ENCODE peak calls at places on chromosomes 4 and X, in four cellular contexts. N is fibroblast of mammary gland, Y is tibial artery, L is ovary. D is an unnamed sample.

GRCh38 chrX:106615041-106615440 is 3.3 kb downstream of the RADX start:
- DNase-seq in N (no peak), Y (no peak), L (no peak), D (no peak)

GRCh38 chr4:68176500-68176899 is 46.8 kb upstream of the TMPRSS11F start:
- DNase-seq in N (no peak), Y (no peak), L (no peak), D (no peak)

GRCh38 chr4:22501715-22502095 is 14.2 kb downstream of the ADGRA3 start:
- DNase-seq in N (no peak), Y (no peak), L (no peak), D (no peak)

GRCh38 chrX:57178605-57179004 is 41.4 kb upstream of the SPIN2A start:
- DNase-seq in N (no peak), Y (no peak), L (no peak), D (no peak)

GRCh38 chr4:182938213-182938645 is 21.0 kb upstream of the DCTD start:
- DNase-seq in N (peak), Y (peak), L (peak), D (peak)

GRCh38 chr4:97828646-97829045 is 314.6 kb downstream of the STPG2 start:
- DNase-seq in N (no peak), Y (no peak), L (no peak), D (no peak)

GRCh38 chr4:124753941-124754581 is 41.5 kb upstream of the ANKRD50 start:
- DNase-seq in N (no peak), Y (no peak), L (no peak), D (no peak)

GRCh38 chrX:57595381-57595811 is 3.6 kb downstream of the ZXDB start:
- DNase-seq in N (peak), Y (no peak), L (peak), D (peak)

GRCh38 chrX:37781808-37782207 is 1.9 kb downstream of the CYBB start:
- DNase-seq in N (no peak), Y (no peak), L (no peak), D (no peak)

GRCh38 chrX:68652327-68652930 is 5.0 kb downstream of the STARD8 start:
- DNase-seq in N (peak), Y (no peak), L (no peak), D (no peak)

GRCh38 chrX:29662759-29663503 is 552.4 kb upstream of the MAGEB2 start:
- DNase-seq in N (peak), Y (no peak), L (no peak), D (peak)

DNA sequence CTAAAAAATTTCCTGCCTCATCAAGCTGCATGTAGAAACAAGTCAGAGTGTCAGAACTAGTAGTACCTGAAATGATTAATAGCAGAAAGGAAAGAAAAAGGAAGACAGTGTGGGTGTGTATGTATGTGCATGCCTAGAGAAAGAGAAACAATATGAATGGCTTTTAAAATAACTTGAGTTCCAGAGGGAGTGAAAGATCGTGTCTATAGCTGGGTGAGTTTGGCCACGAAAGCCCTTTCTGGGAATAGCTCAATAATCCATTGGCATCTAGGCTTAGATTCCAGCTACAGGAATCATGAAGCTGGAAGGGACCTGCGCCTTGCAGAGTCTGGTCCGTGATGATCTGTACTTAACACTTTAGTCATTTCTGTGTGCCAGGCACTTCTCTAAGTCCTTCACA is 195.6 kb downstream of the RAPGEF2 start:
- DNase-seq in N (peak), Y (no peak), L (no peak), D (peak)
- H3K4me3 ChIP-seq in N (no peak), Y (no peak), L (no peak), D (no peak)

DNA sequence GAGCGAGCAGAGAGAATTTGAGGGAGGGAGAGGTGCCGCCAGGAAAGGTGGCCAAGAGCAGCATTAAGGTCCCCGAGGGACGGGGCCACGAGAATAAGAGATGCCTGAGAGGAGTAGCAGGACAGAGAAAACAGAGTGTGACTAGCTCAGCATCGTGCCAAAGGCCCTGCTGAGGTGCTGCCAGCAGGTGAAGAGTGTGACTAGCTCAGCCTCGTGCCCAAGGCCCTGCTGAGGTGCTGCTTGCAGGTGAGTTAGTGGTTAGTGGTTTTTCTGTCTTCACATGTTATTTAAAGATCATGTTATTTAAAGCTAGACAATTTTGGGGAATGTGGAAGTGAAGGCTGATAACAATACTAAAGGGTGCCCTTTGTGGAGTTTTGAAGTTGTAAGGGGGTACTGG is 464.5 kb upstream of the FAT1 start:
- DNase-seq in N (no peak), Y (no peak), L (no peak), D (no peak)
- TF ChIP-seq CTCF in N (no peak), Y (no peak), L (no peak), D (no peak)

GRCh38 chr4:103201254-103201653 is 3.1 kb upstream of the CENPE start:
- DNase-seq in N (no peak), Y (no peak), L (no peak), D (no peak)
- H3K4me3 ChIP-seq in N (no peak), Y (no peak), L (no peak), D (no peak)

GRCh38 chr4:186942745-186943606 is 219.3 kb upstream of the FAT1 start:
- DNase-seq in N (peak), Y (no peak), L (peak), D (peak)
- TF ChIP-seq CTCF in N (no peak), Y (no peak), L (no peak), D (no peak)

DNA sequence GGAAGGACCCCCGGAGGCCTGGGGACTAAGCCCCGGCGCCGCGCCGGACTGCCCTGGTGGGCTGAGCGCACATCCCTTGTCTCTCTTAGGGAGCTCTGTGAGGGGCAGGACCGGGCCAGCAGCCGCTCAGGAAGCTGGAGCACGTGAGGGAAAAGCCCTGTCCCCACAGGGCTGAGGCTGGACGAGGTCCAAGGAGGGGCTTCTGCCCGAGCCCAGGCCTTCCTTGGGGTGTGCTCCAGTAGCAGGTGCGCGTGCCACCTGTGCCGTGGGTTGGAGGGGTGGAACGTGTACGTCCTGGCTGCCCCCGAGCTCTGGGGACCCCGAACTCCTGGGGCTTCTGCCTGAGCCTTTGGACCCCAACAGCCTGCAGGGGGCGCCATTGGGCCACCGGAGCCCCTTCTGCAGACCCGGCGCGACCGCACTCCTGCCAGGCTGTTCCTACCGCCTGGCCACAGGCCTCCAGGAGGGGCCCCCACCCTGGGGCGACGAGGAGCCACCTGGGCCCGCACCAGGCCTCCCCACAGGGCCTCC is 27.2 kb downstream of the TACC3 start:
- DNase-seq in N (peak), Y (no peak), L (peak), D (peak)
- H3K4me3 ChIP-seq in N (no peak), Y (no peak), L (no peak), D (no peak)

DNA sequence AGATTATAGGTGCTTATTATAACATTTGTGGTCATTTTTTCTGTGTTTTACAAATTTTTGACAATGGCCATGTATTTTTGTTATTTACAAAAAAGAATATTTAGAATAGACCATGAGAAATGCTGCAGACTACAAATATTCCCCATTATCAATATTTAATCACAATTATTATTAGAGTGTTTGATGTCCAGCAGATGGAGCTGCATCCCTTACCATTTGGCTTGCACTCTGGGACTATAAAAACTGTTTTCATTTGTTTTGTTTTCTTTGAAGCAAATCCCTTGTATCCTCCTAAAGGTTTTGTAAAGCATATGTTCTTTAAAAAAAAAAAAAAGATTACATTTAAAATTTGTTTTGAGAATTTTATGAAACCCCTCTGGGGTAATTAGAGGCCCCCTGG is 85.6 kb upstream of the CXorf66 start:
- DNase-seq in N (peak), Y (no peak), L (no peak), D (peak)
- TF ChIP-seq CTCF in N (peak), Y (no peak), L (no peak), D (peak)